ENCODE peak calls at places on chromosomes 12 and 14, in four cellular contexts. One of them, this sample, is unnamed.

GRCh38 chr14:73287071-73287470 is 49.8 kb downstream of the PAPLN start:
- DNase-seq in astrocyte of the cerebellum: no peak
- DNase-seq in stimulated activated CD4-positive, alpha-beta T cell treated with anti-CD3 and anti-CD28 coated beads, Interleukin-4, amount 100 ng/mL, for 1 hour: no peak
- DNase-seq in GM23248: no peak
- DNase-seq in this sample: no peak

GRCh38 chr14:74062809-74063150 is 21.5 kb downstream of the ALDH6A1 start:
- DNase-seq in stimulated activated CD4-positive, alpha-beta T cell treated with anti-CD3 and anti-CD28 coated beads, Interleukin-4, amount 100 ng/mL, for 1 hour: no peak
- DNase-seq in GM23248: peak; percentile 48
- DNase-seq in astrocyte of the cerebellum: no peak
- DNase-seq in this sample: no peak

GRCh38 chr12:25194211-25194610 is 749 bp downstream of the DNAI7 start:
- DNase-seq in GM23248: peak; percentile 45
- DNase-seq in stimulated activated CD4-positive, alpha-beta T cell treated with anti-CD3 and anti-CD28 coated beads, Interleukin-4, amount 100 ng/mL, for 1 hour: no peak
- DNase-seq in astrocyte of the cerebellum: no peak
- DNase-seq in this sample: no peak

GRCh38 chr12:107135177-107135576 is 41.8 kb upstream of the CRY1 start:
- DNase-seq in astrocyte of the cerebellum: no peak
- DNase-seq in stimulated activated CD4-positive, alpha-beta T cell treated with anti-CD3 and anti-CD28 coated beads, Interleukin-4, amount 100 ng/mL, for 1 hour: no peak
- DNase-seq in GM23248: no peak
- DNase-seq in this sample: no peak

GRCh38 chr12:48349471-48349870 is 1.2 kb downstream of the ZNF641 start:
- DNase-seq in astrocyte of the cerebellum: no peak
- DNase-seq in GM23248: peak; percentile 61
- DNase-seq in stimulated activated CD4-positive, alpha-beta T cell treated with anti-CD3 and anti-CD28 coated beads, Interleukin-4, amount 100 ng/mL, for 1 hour: no peak
- DNase-seq in this sample: no peak

GRCh38 chr14:32072701-32073100 is 4.4 kb upstream of the ARHGAP5 start:
- DNase-seq in stimulated activated CD4-positive, alpha-beta T cell treated with anti-CD3 and anti-CD28 coated beads, Interleukin-4, amount 100 ng/mL, for 1 hour: no peak
- DNase-seq in astrocyte of the cerebellum: no peak
- DNase-seq in GM23248: no peak
- DNase-seq in this sample: no peak

GRCh38 chr12:11949738-11950403 is 120.9 kb upstream of the BCL2L14 start:
- DNase-seq in GM23248: no peak
- DNase-seq in astrocyte of the cerebellum: no peak
- DNase-seq in stimulated activated CD4-positive, alpha-beta T cell treated with anti-CD3 and anti-CD28 coated beads, Interleukin-4, amount 100 ng/mL, for 1 hour: no peak
- DNase-seq in this sample: no peak

GRCh38 chr14:44149597-44149996 is 357.5 kb downstream of the FSCB start:
- DNase-seq in stimulated activated CD4-positive, alpha-beta T cell treated with anti-CD3 and anti-CD28 coated beads, Interleukin-4, amount 100 ng/mL, for 1 hour: no peak
- DNase-seq in GM23248: no peak
- DNase-seq in astrocyte of the cerebellum: no peak
- DNase-seq in this sample: no peak

GRCh38 chr12:53252349-53252916 is 15.7 kb upstream of the ESPL1 start:
- DNase-seq in astrocyte of the cerebellum: no peak
- DNase-seq in GM23248: peak; percentile 68
- DNase-seq in stimulated activated CD4-positive, alpha-beta T cell treated with anti-CD3 and anti-CD28 coated beads, Interleukin-4, amount 100 ng/mL, for 1 hour: no peak
- DNase-seq in this sample: no peak

This sample was measured in naive thymus-derived CD4-positive, alpha-beta T cell.